ENCODE peak calls at places on chromosomes 13 and 19, in eight cellular contexts. W is progenitor cell of endocrine pancreas, R is right lobe of liver, A is mucosa of descending colon, P is lower leg skin, F is fibroblast of mammary gland, L is tibial nerve, X is posterior vena cava. Y is an unnamed sample.

GRCh38 chr13:113648218-113648615 is 9.8 kb downstream of the ATP4B start:
- DNase-seq in X (peak; percentile 43), A (peak; percentile 34), F (no peak), R (peak; percentile 44), L (peak; percentile 11), P (no peak), W (no peak), Y (peak; percentile 21)

GRCh38 chr13:99158846-99159245 is 41.8 kb upstream of the UBAC2 start:
- DNase-seq in X (no peak), L (no peak), R (no peak), W (no peak), F (no peak), A (no peak), P (no peak), Y (no peak)

GRCh38 chr13:31365630-31366029 is 165.9 kb downstream of the B3GLCT start:
- DNase-seq in X (no peak), F (no peak), R (no peak), W (no peak), A (no peak), L (no peak), P (no peak), Y (no peak)

GRCh38 chr13:109383683-109384082 is 402.7 kb downstream of the IRS2 start:
- DNase-seq in X (no peak), L (no peak), F (peak; percentile 76), W (no peak), R (no peak), A (no peak), P (no peak), Y (no peak)

GRCh38 chr19:29489182-29489951 is 36.4 kb upstream of the VSTM2B start:
- DNase-seq in X (peak; percentile 23), L (no peak), P (no peak), R (no peak), A (no peak), F (no peak), W (no peak), Y (no peak)

GRCh38 chr19:31511696-31512095 is 162.5 kb upstream of the TSHZ3 start:
- DNase-seq in A (no peak), X (peak; percentile 11), R (peak; percentile 13), F (no peak), W (no peak), L (no peak), P (no peak), Y (no peak)

GRCh38 chr13:108281941-108282340 is 12.4 kb downstream of the TNFSF13B start:
- DNase-seq in P (no peak), R (no peak), X (no peak), W (no peak), F (no peak), L (no peak), A (no peak), Y (no peak)

GRCh38 chr13:110371550-110372465 is 64.7 kb downstream of the COL4A2 start:
- DNase-seq in X (peak; percentile 74), R (no peak), L (no peak), A (no peak), P (no peak), W (no peak), F (no peak), Y (no peak)

GRCh38 chr19:18478545-18479311 is 40.8 kb upstream of the ISYNA1 start:
- DNase-seq in R (peak; percentile 76), F (peak; percentile 87), A (peak; percentile 58), L (peak; percentile 56), W (no peak), P (peak; percentile 87), X (peak; percentile 95), Y (peak; percentile 37)

GRCh38 chr13:113907637-113908617 is 44.1 kb upstream of the GAS6 start:
- DNase-seq in X (peak; percentile 64), F (peak; percentile 91), R (no peak), A (no peak), L (no peak), W (no peak), P (peak; percentile 15), Y (peak; percentile 57)

GRCh38 chr13:31261241-31261640 is 61.5 kb downstream of the B3GLCT start:
- DNase-seq in X (no peak), A (no peak), L (no peak), P (no peak), F (no peak), R (no peak), W (no peak), Y (no peak)

GRCh38 chr13:44413095-44413494 is 39.5 kb downstream of the SERP2 start:
- DNase-seq in P (no peak), A (no peak), L (no peak), X (no peak), W (no peak), R (no peak), F (no peak), Y (no peak)

GRCh38 chr19:58009666-58010301 is 7.2 kb upstream of the ZNF606 start:
- DNase-seq in R (peak; percentile 73), A (peak; percentile 92), L (no peak), X (peak; percentile 91), W (no peak), F (peak; percentile 79), P (peak; percentile 76), Y (peak; percentile 81)

GRCh38 chr19:45040059-45040767 is 1.4 kb downstream of the CLASRP start:
- DNase-seq in R (no peak), P (no peak), W (no peak), X (no peak), F (no peak), L (no peak), A (no peak), Y (no peak)

Y was measured in Caco-2.